ENCODE peak calls at places on chromosomes 2 and 18, in ten cellular contexts. U is mesothelial cell of epicardium; B is stimulated activated CD4-positive, alpha-beta T cell treated with anti-CD3 and anti-CD28 coated beads, Interleukin-1b, Interleukin-23, amount 100 ng/mL, for 24 hours; A is CD8-positive, alpha-beta memory T cell; P is cardiac muscle cell; Z is natural killer cell treated with Interleukin-12 subunit alpha and Interleukin-12 subunit beta and Interleukin-15 and Interleukin-18, amount 100 ng/mL, for 72 hours; K is activated B cell treated with CpG ODN at 0.5 μM for 24 hours; R is left lobe of liver; G is H9; J is SHP77. D is an unnamed sample.
A peak's percentile ranks its signal among the peaks of the same experiment; 100 is the strongest.

GRCh38 chr2:143939976-143940375 is 579.9 kb downstream of the ZEB2 start:
- DNase-seq in U (no peak), B (no peak), A (no peak), P (no peak), Z (no peak), K (no peak), R (no peak), G (no peak), J (no peak), D (no peak)

GRCh38 chr2:223860809-223861738 is 23.7 kb upstream of the AP1S3 start:
- DNase-seq in U (no peak), B (no peak), A (no peak), P (no peak), Z (no peak), K (no peak), R (no peak), G (no peak), J (no peak), D (no peak)

GRCh38 chr2:51469102-51469501 is 437.2 kb upstream of the NRXN1 start:
- DNase-seq in U (no peak), B (no peak), A (no peak), P (no peak), Z (no peak), K (no peak), R (no peak), G (no peak), J (no peak), D (no peak)

GRCh38 chr18:58349650-58350049 is 279.2 kb downstream of the ALPK2 start:
- DNase-seq in U (no peak), B (no peak), A (no peak), P (no peak), Z (no peak), K (no peak), R (no peak), G (no peak), J (no peak), D (no peak)

GRCh38 chr2:188984126-188984525 is 10.0 kb downstream of the COL3A1 start:
- DNase-seq in U (no peak), B (no peak), A (no peak), P (no peak), Z (no peak), K (no peak), R (no peak), G (no peak), J (no peak), D (no peak)

GRCh38 chr2:43960921-43961320 is 34.9 kb downstream of the LRPPRC start:
- DNase-seq in U (no peak), B (no peak), A (no peak), P (no peak), Z (no peak), K (no peak), R (no peak), G (no peak), J (no peak), D (no peak)

GRCh38 chr18:3814840-3815239 is 364.9 kb downstream of the TGIF1 start:
- DNase-seq in U (no peak), B (no peak), A (no peak), P (no peak), Z (no peak), K (no peak), R (no peak), G (no peak), J (no peak), D (no peak)

GRCh38 chr2:62412347-62412742 is 93.7 kb downstream of the TMEM17 start:
- DNase-seq in U (no peak), B (no peak), A (peak; percentile 4), P (no peak), Z (no peak), K (no peak), R (no peak), G (no peak), J (no peak), D (peak; percentile 12)

GRCh38 chr2:176638167-176639015 is 369.1 kb downstream of the MTX2 start:
- DNase-seq in U (peak; percentile 76), B (no peak), A (peak; percentile 39), P (peak; percentile 78), Z (no peak), K (peak; percentile 24), R (peak; percentile 63), G (peak; percentile 57), J (peak; percentile 35), D (peak; percentile 42)

GRCh38 chr2:63486861-63487290 is 101.4 kb downstream of the WDPCP start:
- DNase-seq in U (no peak), B (no peak), A (no peak), P (peak; percentile 32), Z (no peak), K (no peak), R (no peak), G (no peak), J (no peak), D (no peak)

GRCh38 chr2:37189452-37190153 is 1.1 kb upstream of the SULT6B1 start:
- DNase-seq in U (no peak), B (no peak), A (no peak), P (no peak), Z (no peak), K (no peak), R (no peak), G (peak; percentile 82), J (no peak), D (no peak)

GRCh38 chr2:102355526-102356380 is at the start of gene IL18R1:
- DNase-seq in U (peak; percentile 79), B (peak; percentile 41), A (peak; percentile 69), P (peak; percentile 86), Z (peak; percentile 94), K (peak; percentile 67), R (peak; percentile 91), G (peak; percentile 81), J (peak; percentile 57), D (peak; percentile 58)

GRCh38 chr2:85945172-85945571 is 56.4 kb upstream of the ST3GAL5 start:
- DNase-seq in U (no peak), B (no peak), A (no peak), P (no peak), Z (no peak), K (no peak), R (no peak), G (no peak), J (no peak), D (no peak)

GRCh38 chr2:47488870-47489584 is 86.1 kb downstream of the MSH2 start:
- DNase-seq in U (no peak), B (no peak), A (no peak), P (no peak), Z (no peak), K (no peak), R (no peak), G (no peak), J (no peak), D (no peak)

GRCh38 chr18:54806526-54806925 is 21.8 kb upstream of the RAB27B start:
- DNase-seq in U (no peak), B (no peak), A (no peak), P (no peak), Z (no peak), K (no peak), R (no peak), G (no peak), J (no peak), D (no peak)

GRCh38 chr2:191311627-191312026 is 66.4 kb downstream of the MYO1B start:
- DNase-seq in U (no peak), B (no peak), A (no peak), P (no peak), Z (no peak), K (no peak), R (no peak), G (no peak), J (no peak), D (no peak)

GRCh38 chr2:181948227-181948626 is 37.4 kb upstream of the PPP1R1C start:
- DNase-seq in U (no peak), B (no peak), A (no peak), P (no peak), Z (no peak), K (no peak), R (no peak), G (no peak), J (no peak), D (no peak)

GRCh38 chr2:38301340-38301968 is 75.6 kb downstream of the ATL2 start:
- DNase-seq in U (no peak), B (no peak), A (no peak), P (peak; percentile 2), Z (no peak), K (no peak), R (no peak), G (peak; percentile 30), J (no peak), D (no peak)

GRCh38 chr18:6341709-6342108 is 73.0 kb downstream of the L3MBTL4 start:
- DNase-seq in U (no peak), B (no peak), A (no peak), P (no peak), Z (no peak), K (no peak), R (no peak), G (no peak), J (no peak), D (no peak)

GRCh38 chr2:28274911-28275685 is 117.6 kb upstream of the FOSL2 start:
- DNase-seq in U (no peak), B (no peak), A (no peak), P (no peak), Z (no peak), K (no peak), R (no peak), G (peak; percentile 47), J (peak; percentile 39), D (no peak)

GRCh38 chr2:197108758-197109157 is 182.3 kb upstream of the PGAP1 start:
- DNase-seq in U (no peak), B (no peak), A (no peak), P (no peak), Z (no peak), K (no peak), R (peak; percentile 90), G (no peak), J (no peak), D (no peak)

GRCh38 chr2:37590119-37590571 is 81.3 kb downstream of the CDC42EP3 start:
- DNase-seq in U (no peak), B (no peak), A (no peak), P (no peak), Z (no peak), K (no peak), R (no peak), G (no peak), J (no peak), D (no peak)

GRCh38 chr2:209426432-209426831 is 2.6 kb downstream of the MAP2 start:
- DNase-seq in U (no peak), B (no peak), A (no peak), P (no peak), Z (no peak), K (no peak), R (no peak), G (peak; percentile 46), J (peak; percentile 85), D (no peak)

GRCh38 chr2:8517850-8518480 is 163.9 kb upstream of the ID2 start:
- DNase-seq in U (no peak), B (no peak), A (no peak), P (no peak), Z (no peak), K (no peak), R (no peak), G (peak; percentile 42), J (peak; percentile 84), D (no peak)

GRCh38 chr2:30358351-30358750 is 88.7 kb upstream of the LCLAT1 start:
- DNase-seq in U (no peak), B (no peak), A (no peak), P (no peak), Z (no peak), K (no peak), R (no peak), G (no peak), J (no peak), D (no peak)

GRCh38 chr2:58967736-58968135 is 726.6 kb upstream of the FANCL start:
- DNase-seq in U (peak; percentile 71), B (no peak), A (no peak), P (no peak), Z (no peak), K (no peak), R (no peak), G (no peak), J (peak; percentile 30), D (no peak)

GRCh38 chr2:25651066-25651465 is 22.3 kb downstream of the DTNB start:
- DNase-seq in U (no peak), B (no peak), A (no peak), P (no peak), Z (no peak), K (no peak), R (no peak), G (no peak), J (no peak), D (no peak)

GRCh38 chr18:50401888-50402287 is 27.0 kb downstream of the SKA1 start:
- DNase-seq in U (peak; percentile 58), B (no peak), A (no peak), P (peak; percentile 82), Z (no peak), K (no peak), R (peak; percentile 60), G (peak; percentile 83), J (peak; percentile 87), D (no peak)

D was measured in effector memory CD8-positive, alpha-beta T cell.